ENCODE peak calls at places on chromosomes 6 and 20, in six cellular contexts. U, R, J, A, Q and L are unnamed samples.

GRCh38 chr6:55617272-55617671 is 38.3 kb upstream of the HMGCLL1 start:
- DNase-seq in U (no peak), R (peak; percentile 27), J (peak; percentile 71), A (no peak), Q (no peak), L (no peak)

GRCh38 chr6:105985098-105985815 is 100.9 kb upstream of the PRDM1 start:
- DNase-seq in U (no peak), R (no peak), J (no peak), A (no peak), Q (no peak), L (peak; percentile 63)

GRCh38 chr6:35088281-35089215 is 52.6 kb downstream of the TCP11 start:
- DNase-seq in U (peak; percentile 72), R (no peak), J (no peak), A (no peak), Q (no peak), L (no peak)

GRCh38 chr6:107491059-107491609 is 1.2 kb downstream of the SOBP start:
- DNase-seq in U (peak; percentile 61), R (no peak), J (peak; percentile 76), A (peak; percentile 57), Q (peak; percentile 63), L (peak; percentile 55)

GRCh38 chr20:61639200-61639599 is 387.1 kb downstream of the CDH4 start:
- DNase-seq in U (no peak), R (no peak), J (no peak), A (no peak), Q (no peak), L (no peak)

GRCh38 chr20:5835234-5835845 is 85.1 kb downstream of the SHLD1 start:
- DNase-seq in U (no peak), R (no peak), J (peak; percentile 60), A (no peak), Q (no peak), L (no peak)

GRCh38 chr6:162719528-162719927 is 8.0 kb downstream of the PRKN start:
- DNase-seq in U (no peak), R (no peak), J (no peak), A (no peak), Q (no peak), L (no peak)

GRCh38 chr6:21245488-21245887 is 348.1 kb upstream of the SOX4 start:
- DNase-seq in U (no peak), R (no peak), J (no peak), A (no peak), Q (no peak), L (no peak)

GRCh38 chr6:74578339-74578738 is 627.5 kb downstream of the COL12A1 start:
- DNase-seq in U (no peak), R (no peak), J (peak; percentile 41), A (no peak), Q (no peak), L (no peak)

GRCh38 chr20:36308318-36308710 is 2.2 kb downstream of the DLGAP4 start:
- DNase-seq in U (no peak), R (no peak), J (no peak), A (no peak), Q (no peak), L (no peak)

GRCh38 chr20:57708694-57709673 is 831 bp downstream of the PMEPA1 start:
- DNase-seq in U (no peak), R (no peak), J (peak; percentile 21), A (no peak), Q (no peak), L (no peak)

GRCh38 chr6:6841571-6841970 is 253.1 kb downstream of the LY86 start:
- DNase-seq in U (no peak), R (no peak), J (no peak), A (peak; percentile 43), Q (no peak), L (no peak)

GRCh38 chr20:49948178-49948577 is 12.0 kb downstream of the RNF114 start:
- DNase-seq in U (no peak), R (no peak), J (no peak), A (no peak), Q (no peak), L (no peak)

GRCh38 chr6:154715449-154715848 is 17.8 kb upstream of the SCAF8 start:
- DNase-seq in U (no peak), R (no peak), J (no peak), A (no peak), Q (no peak), L (no peak)

GRCh38 chr6:137258170-137258569 is 39.0 kb upstream of the IFNGR1 start:
- DNase-seq in U (no peak), R (no peak), J (no peak), A (no peak), Q (no peak), L (no peak)

GRCh38 chr6:41427642-41428401 is 92.4 kb downstream of the NCR2 start:
- DNase-seq in U (peak; percentile 58), R (no peak), J (peak; percentile 25), A (peak; percentile 89), Q (peak; percentile 52), L (peak; percentile 63)

GRCh38 chr20:58595167-58595566 is 55.9 kb upstream of the STX16 start:
- DNase-seq in U (no peak), R (no peak), J (no peak), A (peak; percentile 50), Q (no peak), L (no peak)

GRCh38 chr20:54340667-54341081 is 132.8 kb downstream of the PFDN4 start:
- DNase-seq in U (no peak), R (no peak), J (peak; percentile 67), A (no peak), Q (no peak), L (no peak)

GRCh38 chr6:158046201-158047119 is 64.8 kb downstream of the SYNJ2 start:
- DNase-seq in U (no peak), R (peak; percentile 73), J (no peak), A (no peak), Q (no peak), L (no peak)

GRCh38 chr6:101393291-101394251 is at the start of gene GRIK2:
- DNase-seq in U (no peak), R (no peak), J (peak; percentile 36), A (no peak), Q (no peak), L (peak; percentile 25)

GRCh38 chr6:116115781-116116180 is 10.2 kb downstream of the COL10A1 start:
- DNase-seq in U (no peak), R (no peak), J (no peak), A (no peak), Q (no peak), L (no peak)

GRCh38 chr6:56551409-56552120 is 91.1 kb downstream of the DST start:
- DNase-seq in U (no peak), R (no peak), J (no peak), A (no peak), Q (no peak), L (no peak)